ENCODE peak calls at places on chromosome X, in ten cellular contexts. D is D341Med; J is non-pigmented ciliary epithelial cell; X is glutamatergic neuron; N is NT2/D1; G is stimulated activated CD4-positive, alpha-beta T cell treated with anti-CD3 and anti-CD28 coated beads, Interleukin-12 subunit alpha, Interleukin-12 subunit beta, amount 100 ng/mL, for 48 hours; S is GM04504; Z is KG1; P is NCI-H524; U is HepG2. L is an unnamed sample.

GRCh38 chrX:17414839-17415238 is 39.8 kb downstream of the NHS start:
- DNase-seq in D (no peak), J (no peak), X (peak), N (no peak), G (no peak), S (no peak), Z (no peak), P (no peak), U (no peak), L (no peak)

GRCh38 chrX:136662104-136662503 is 14.1 kb downstream of the CD40LG start:
- DNase-seq in D (no peak), J (no peak), X (no peak), N (no peak), G (no peak), S (no peak), Z (no peak), P (no peak), U (no peak), L (no peak)

GRCh38 chrX:2696698-2697215 is 5.7 kb downstream of the CD99 start:
- DNase-seq in D (no peak), J (no peak), X (no peak), N (no peak), G (peak), S (peak), Z (no peak), P (no peak), U (no peak), L (no peak)

GRCh38 chrX:105975382-105975781 is 63.1 kb downstream of the SERPINA7 start:
- DNase-seq in D (no peak), J (no peak), X (no peak), N (peak), G (no peak), S (no peak), Z (no peak), P (peak), U (peak), L (no peak)

GRCh38 chrX:115494133-115494532 is 66.8 kb upstream of the PLS3 start:
- DNase-seq in D (no peak), J (no peak), X (no peak), N (no peak), G (no peak), S (no peak), Z (no peak), P (peak), U (peak), L (no peak)

GRCh38 chrX:8873102-8873501 is 71.9 kb upstream of the FAM9A start:
- DNase-seq in D (no peak), J (no peak), X (no peak), N (no peak), G (no peak), S (no peak), Z (no peak), P (no peak), U (no peak), L (no peak)

GRCh38 chrX:107654778-107655761 is 26.8 kb downstream of the PRPS1 start:
- DNase-seq in D (peak), J (peak), X (peak), N (peak), G (peak), S (peak), Z (no peak), P (peak), U (peak), L (peak)

GRCh38 chrX:54413753-54414152 is 26.5 kb upstream of the TSR2 start:
- DNase-seq in D (no peak), J (no peak), X (no peak), N (no peak), G (no peak), S (no peak), Z (peak), P (no peak), U (peak), L (no peak)

GRCh38 chrX:15930585-15930984 is 76.0 kb upstream of the AP1S2 start:
- DNase-seq in D (no peak), J (no peak), X (no peak), N (no peak), G (no peak), S (peak), Z (no peak), P (peak), U (no peak), L (no peak)